ENCODE peak calls at places on chromosomes 4 and X, in four cellular contexts. One of them, this sample, is unnamed.

GRCh38 chrX:47483310-47484268 is 567 bp upstream of the ZNF41 start:
- DNase-seq in HS-5: peak; percentile 11
- DNase-seq in iPS-NIHi11: no peak
- DNase-seq in pons: peak; percentile 34
- DNase-seq in this sample: peak; percentile 28

GRCh38 chr4:138562544-138562961 is 320.4 kb upstream of the SLC7A11 start:
- DNase-seq in HS-5: no peak
- DNase-seq in iPS-NIHi11: no peak
- DNase-seq in pons: no peak
- DNase-seq in this sample: peak; percentile 75

GRCh38 chr4:20254517-20255250 is 3.0 kb downstream of the SLIT2 start:
- DNase-seq in HS-5: no peak
- DNase-seq in iPS-NIHi11: peak; percentile 35
- DNase-seq in pons: no peak
- DNase-seq in this sample: peak; percentile 53

GRCh38 chr4:108794136-108794535 is 31.3 kb upstream of the ETNPPL start:
- DNase-seq in HS-5: no peak
- DNase-seq in pons: no peak
- DNase-seq in iPS-NIHi11: no peak
- DNase-seq in this sample: peak; percentile 55

GRCh38 chrX:138775501-138775900 is 64.0 kb upstream of the FGF13 start:
- DNase-seq in pons: peak; percentile 29
- DNase-seq in iPS-NIHi11: no peak
- DNase-seq in HS-5: no peak
- DNase-seq in this sample: peak; percentile 38

GRCh38 chrX:40132751-40133150 is 35.0 kb upstream of the BCOR start:
- DNase-seq in pons: no peak
- DNase-seq in HS-5: no peak
- DNase-seq in iPS-NIHi11: no peak
- DNase-seq in this sample: peak; percentile 88

GRCh38 chr4:82380344-82380743 is 6.6 kb upstream of the HNRNPD start:
- DNase-seq in HS-5: no peak
- DNase-seq in pons: peak; percentile 59
- DNase-seq in iPS-NIHi11: no peak
- DNase-seq in this sample: no peak

GRCh38 chr4:149801416-149801815 is 14.2 kb downstream of the IQCM start:
- DNase-seq in pons: no peak
- DNase-seq in HS-5: no peak
- DNase-seq in iPS-NIHi11: no peak
- DNase-seq in this sample: no peak

GRCh38 chr4:73853246-73853704 is at the start of gene PF4V1:
- DNase-seq in iPS-NIHi11: peak; percentile 60
- DNase-seq in HS-5: no peak
- DNase-seq in pons: no peak
- DNase-seq in this sample: peak; percentile 57

GRCh38 chr4:123340381-123340701 is 56.3 kb upstream of the SPRY1 start:
- DNase-seq in iPS-NIHi11: no peak
- DNase-seq in pons: no peak
- DNase-seq in HS-5: peak; percentile 79
- DNase-seq in this sample: peak; percentile 86

GRCh38 chr4:5890063-5890727 is 2.7 kb downstream of the CRMP1 start:
- DNase-seq in iPS-NIHi11: peak; percentile 85
- DNase-seq in pons: peak; percentile 36
- DNase-seq in HS-5: no peak
- DNase-seq in this sample: peak; percentile 4

GRCh38 chrX:151973851-151974335 is 583 bp downstream of the GABRE start:
- DNase-seq in iPS-NIHi11: peak; percentile 22
- DNase-seq in pons: no peak
- DNase-seq in HS-5: no peak
- DNase-seq in this sample: peak; percentile 45

This sample was measured in choroid plexus epithelial cell.